ENCODE peak calls at places on chromosomes 5 and 9, in four cellular contexts. E, Y, U and R are unnamed samples.

GRCh38 chr5:43190755-43191603 is 1.0 kb upstream of the NIM1K start:
- DNase-seq in E (peak; percentile 52), Y (peak; percentile 39), U (peak; percentile 49), R (peak; percentile 33)

GRCh38 chr5:143721960-143722359 is 90.0 kb upstream of the HMHB1 start:
- DNase-seq in Y (no peak), U (no peak), E (no peak), R (no peak)

GRCh38 chr9:93676310-93677054 is 100.1 kb downstream of the PHF2 start:
- DNase-seq in U (no peak), Y (no peak), E (no peak), R (no peak)

GRCh38 chr5:172448999-172449398 is 5.3 kb downstream of the SH3PXD2B start:
- DNase-seq in Y (no peak), U (no peak), E (no peak), R (no peak)

GRCh38 chr9:93397664-93398381 is 53.7 kb upstream of the FAM120A start:
- DNase-seq in E (peak; percentile 69), Y (no peak), U (peak; percentile 1), R (no peak)

GRCh38 chr5:180633283-180634177 is 15.9 kb downstream of the FLT4 start:
- DNase-seq in Y (no peak), U (no peak), E (no peak), R (no peak)

GRCh38 chr5:5421149-5421960 is 1.1 kb upstream of the ICE1 start:
- DNase-seq in Y (peak; percentile 2), U (no peak), E (no peak), R (peak; percentile 11)

GRCh38 chr5:121319292-121319691 is 532.4 kb upstream of the FTMT start:
- DNase-seq in Y (no peak), E (no peak), U (no peak), R (no peak)

GRCh38 chr5:133370281-133370890 is 242.0 kb downstream of the FSTL4 start:
- DNase-seq in E (no peak), U (peak; percentile 57), Y (no peak), R (peak; percentile 30)

GRCh38 chr5:168360521-168361285 is 69.3 kb downstream of the WWC1 start:
- DNase-seq in U (no peak), E (no peak), Y (no peak), R (no peak)

GRCh38 chr5:98492258-98492657 is 281.2 kb upstream of the RGMB start:
- DNase-seq in Y (peak; percentile 40), U (peak; percentile 66), E (no peak), R (no peak)

GRCh38 chr5:97047076-97047475 is 95.3 kb downstream of the LIX1 start:
- DNase-seq in E (no peak), U (no peak), Y (no peak), R (no peak)

GRCh38 chr5:77812926-77813589 is 36.9 kb upstream of the TBCA start:
- DNase-seq in Y (no peak), U (no peak), E (no peak), R (peak; percentile 39)

GRCh38 chr9:136684799-136685198 is 2.5 kb downstream of the AGPAT2 start:
- DNase-seq in U (no peak), Y (no peak), E (no peak), R (no peak)

GRCh38 chr5:124036786-124037185 is 524.8 kb downstream of the CSNK1G3 start:
- DNase-seq in Y (no peak), E (no peak), U (no peak), R (no peak)

DNA sequence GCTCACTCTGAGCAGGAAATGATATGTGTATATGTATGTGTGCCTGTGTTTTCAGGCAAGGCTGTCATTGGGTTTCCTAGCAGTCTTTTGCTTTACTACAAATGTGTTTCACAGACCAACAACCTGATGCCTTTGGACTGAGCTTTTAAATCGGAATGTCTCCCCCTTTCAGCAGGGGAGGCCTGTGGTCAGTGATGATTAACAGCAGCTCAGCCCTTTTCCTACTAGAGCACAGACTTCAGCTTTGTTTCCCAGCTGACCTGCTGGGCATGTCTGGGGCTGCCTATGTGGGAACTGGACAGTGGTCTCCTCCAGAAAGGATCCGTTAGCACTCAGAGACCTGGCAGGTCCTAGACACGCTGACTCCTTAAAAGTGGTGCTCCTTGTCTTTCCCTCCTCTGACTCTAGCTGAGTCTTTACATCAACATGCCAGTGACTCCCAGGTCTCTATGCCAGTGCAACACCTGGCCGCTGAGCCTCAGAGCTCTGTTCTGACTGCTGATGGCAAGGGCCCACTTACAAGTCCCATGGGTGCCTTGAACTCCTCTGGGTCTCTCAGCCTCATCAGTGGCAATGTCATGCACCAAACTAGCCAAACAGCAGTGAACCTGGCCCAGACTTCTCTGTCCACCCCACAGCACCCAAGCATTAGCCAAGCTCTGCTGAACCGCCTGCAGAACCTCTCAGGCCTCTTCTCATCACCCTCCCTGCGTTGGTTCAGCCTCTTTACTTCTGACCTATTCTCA is 7.7 kb downstream of the MACROH2A1 start:
- DNase-seq in E (peak; percentile 70), U (no peak), Y (no peak), R (no peak)
- H3K4me1 ChIP-seq in E (peaks cover 49% of the 10 kb centered on the region), U (peaks cover 23% of the 10 kb centered on the region), Y (peaks cover 14% of the 10 kb centered on the region), R (peaks cover 59% of the 10 kb centered on the region)

DNA sequence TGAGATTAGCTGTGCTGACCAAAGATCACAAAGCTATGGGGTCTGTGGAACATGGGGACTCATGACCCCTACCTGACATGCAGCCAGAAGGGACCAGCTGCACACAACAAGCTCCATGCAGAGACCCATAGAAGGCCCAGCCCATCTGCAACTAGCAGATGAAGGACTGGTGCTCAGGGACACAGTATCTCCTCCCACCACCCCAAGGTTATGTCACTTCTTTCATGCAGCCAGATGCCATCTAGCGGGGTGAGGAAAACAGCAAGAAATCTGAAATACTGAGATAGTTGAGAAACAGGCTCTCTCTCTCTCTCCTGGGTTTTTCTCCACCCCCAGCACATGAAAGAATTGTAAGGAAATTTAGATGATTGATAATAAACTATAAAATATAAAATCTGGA is 161.3 kb upstream of the DAPK1 start:
- DNase-seq in Y (no peak), E (peak; percentile 10), U (peak; percentile 4), R (peak; percentile 33)
- TF ChIP-seq CTCF in Y (no peak), E (no peak), U (no peak), R (no peak)

DNA sequence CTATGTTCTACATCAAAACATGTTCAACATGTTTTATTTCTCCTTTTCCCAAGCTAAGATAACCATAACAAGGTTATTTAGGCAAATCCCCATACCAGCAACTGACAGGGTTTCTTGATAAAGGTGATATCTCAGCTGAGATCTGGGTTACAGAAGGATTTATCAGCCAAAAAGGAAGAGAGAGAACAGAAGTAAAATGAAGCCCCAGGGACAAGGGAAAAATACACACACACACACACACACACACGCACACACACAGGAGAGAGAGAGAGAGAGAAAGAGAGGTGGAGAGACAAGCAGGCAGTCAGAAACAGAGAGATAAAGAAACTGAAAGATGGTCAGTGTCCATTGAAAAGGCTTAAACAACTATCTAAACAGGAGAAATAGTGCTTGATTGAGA is 19.7 kb upstream of the MLLT3 start:
- DNase-seq in E (no peak), U (no peak), Y (no peak), R (no peak)
- H2AFZ ChIP-seq in E (no peak overlapping the region), U (no peak overlapping the region), Y (no peak overlapping the region), R (no peak overlapping the region)

DNA sequence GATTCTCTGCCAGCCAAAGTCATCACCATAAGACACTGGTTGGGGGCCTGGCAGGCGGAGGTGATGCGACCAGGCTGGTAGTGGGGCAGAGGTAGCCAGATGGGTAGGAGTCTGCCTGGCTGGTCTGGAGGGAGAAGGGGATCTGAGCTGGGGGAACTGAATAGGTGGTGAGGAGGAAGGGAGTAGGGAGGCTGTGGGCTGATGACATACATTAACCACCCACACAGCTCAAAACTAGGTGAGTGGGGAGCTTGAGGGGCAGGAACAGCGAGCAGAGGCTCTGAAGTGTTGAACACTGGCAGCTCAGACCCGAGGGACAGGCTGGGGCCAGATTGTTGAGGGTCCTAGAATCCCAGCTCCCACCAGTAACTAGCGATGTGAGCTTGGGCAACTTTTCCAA is 80.9 kb downstream of the DAB2IP start:
- DNase-seq in E (no peak), U (no peak), Y (no peak), R (no peak)
- H3K4me1 ChIP-seq in E (peaks cover 19% of the 10 kb centered on the region), U (no peaks in the 10 kb centered on the region), Y (peaks cover 12% of the 10 kb centered on the region), R (peaks cover 22% of the 10 kb centered on the region)

DNA sequence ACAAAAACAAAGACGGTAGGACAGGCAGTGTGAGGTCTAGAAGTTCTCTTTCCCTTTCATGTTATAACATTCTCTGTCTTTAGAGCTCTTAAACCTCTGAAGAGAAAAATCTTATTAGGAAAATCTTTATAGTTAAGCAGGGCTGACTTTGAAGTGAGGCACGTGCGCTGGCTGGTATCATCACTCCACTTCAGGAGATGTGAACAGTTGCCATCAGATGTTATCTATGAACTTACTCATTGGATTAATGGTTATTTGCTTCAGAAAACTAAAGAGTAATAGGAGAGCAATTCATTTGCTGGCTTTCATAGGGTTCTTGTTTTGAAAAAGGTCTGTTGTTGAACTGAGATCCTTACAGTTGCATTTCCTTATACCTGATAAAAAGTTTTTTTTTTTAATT is 25.7 kb downstream of the LRRTM2 start:
- DNase-seq in Y (no peak), E (no peak), U (no peak), R (no peak)
- TF ChIP-seq CTCF in Y (no peak), E (no peak), U (no peak), R (no peak)